ENCODE peak calls at places on chromosomes 13 and 19, in four cellular contexts. F is progenitor cell of endocrine pancreas, C is ELR, Q is NCI-H1092 treated with DMSO at 0.1 percent for 48 hours. L is an unnamed sample.

GRCh38 chr13:100230813-100231575 is 142.1 kb downstream of the PCCA start:
- DNase-seq in C (no peak), F (no peak), Q (no peak), L (no peak)

GRCh38 chr19:30378701-30379100 is 6.5 kb downstream of the ZNF536 start:
- DNase-seq in F (no peak), C (no peak), Q (no peak), L (no peak)

GRCh38 chr19:31666126-31666525 is 316.9 kb upstream of the TSHZ3 start:
- DNase-seq in C (no peak), Q (no peak), F (no peak), L (no peak)

GRCh38 chr19:5799247-5800241 is 5.3 kb upstream of the NRTN start:
- DNase-seq in F (no peak), Q (peak), C (no peak), L (no peak)

GRCh38 chr19:50387176-50387867 is 3.2 kb downstream of the POLD1 start:
- DNase-seq in C (peak), F (no peak), Q (no peak), L (no peak)

GRCh38 chr13:67996101-67996500 is 766.0 kb upstream of the PCDH9 start:
- DNase-seq in F (no peak), Q (no peak), C (no peak), L (no peak)

GRCh38 chr13:107450931-107451330 is 764.4 kb downstream of the LIG4 start:
- DNase-seq in Q (no peak), F (no peak), C (peak), L (no peak)

GRCh38 chr13:71865858-71866172 is 1.2 kb downstream of the DACH1 start:
- DNase-seq in C (peak), Q (peak), F (peak), L (no peak)

GRCh38 chr19:44374789-44375188 is 18.3 kb upstream of the ZNF112 start:
- DNase-seq in C (no peak), F (no peak), Q (no peak), L (no peak)

GRCh38 chr13:40430234-40430633 is 236.2 kb downstream of the FOXO1 start:
- DNase-seq in F (no peak), Q (no peak), C (no peak), L (no peak)

GRCh38 chr19:6481541-6482342 is at the start of gene DENND1C:
- DNase-seq in Q (no peak), C (peak), F (no peak), L (peak)

GRCh38 chr13:93216122-93216521 is 10.5 kb upstream of the GPC6 start:
- DNase-seq in C (no peak), Q (no peak), F (no peak), L (no peak)

GRCh38 chr13:65336916-65337315 is 1893.2 kb downstream of the PCDH9 start:
- DNase-seq in Q (peak), C (no peak), F (no peak), L (no peak)

GRCh38 chr19:10832659-10833296 is 3.2 kb downstream of the TMED1 start:
- DNase-seq in C (no peak), F (no peak), Q (no peak), L (no peak)

GRCh38 chr19:13781547-13781946 is 7.3 kb downstream of the C19orf53 start:
- DNase-seq in Q (peak), C (peak), F (no peak), L (no peak)

GRCh38 chr19:15584095-15584494 is 30.9 kb upstream of the CYP4F8 start:
- DNase-seq in Q (no peak), F (no peak), C (no peak), L (no peak)

GRCh38 chr19:47994209-47994802 is at the start of gene ELSPBP1:
- DNase-seq in C (no peak), F (no peak), Q (no peak), L (no peak)